ENCODE peak calls at places on chromosome 7, in four cellular contexts. B is SK-N-SH, P is HCT116, N is PC-3. K is an unnamed sample.

GRCh38 chr7:82051641-82052040 is 281.8 kb upstream of the HGF start:
- DNase-seq in B (peak), P (no peak), N (no peak), K (no peak)

GRCh38 chr7:30804078-30804661 is 33.0 kb downstream of the MINDY4 start:
- DNase-seq in B (no peak), P (no peak), N (peak), K (no peak)

GRCh38 chr7:22114440-22114981 is 168.8 kb upstream of the CDCA7L start:
- DNase-seq in B (no peak), N (no peak), P (no peak), K (no peak)

GRCh38 chr7:22563621-22564241 is 63.7 kb upstream of the STEAP1B start:
- DNase-seq in N (peak), P (no peak), B (no peak), K (no peak)

GRCh38 chr7:326845-327304 is 36.9 kb downstream of the FOXL3 start:
- DNase-seq in N (no peak), B (no peak), P (no peak), K (no peak)

GRCh38 chr7:100854146-100854895 is 1.8 kb downstream of the SLC12A9 start:
- DNase-seq in N (no peak), B (no peak), P (no peak), K (no peak)

GRCh38 chr7:127927339-127927679 is 103.9 kb downstream of the LRRC4 start:
- DNase-seq in B (no peak), P (no peak), N (no peak), K (no peak)

GRCh38 chr7:14507617-14508016 is 394.9 kb downstream of the DGKB start:
- DNase-seq in B (no peak), N (peak), P (no peak), K (no peak)

GRCh38 chr7:143318661-143319060 is 2.8 kb downstream of the CLCN1 start:
- DNase-seq in N (no peak), P (no peak), B (no peak), K (no peak)

GRCh38 chr7:4791738-4792536 is 16.5 kb downstream of the AP5Z1 start:
- DNase-seq in P (peak), N (no peak), B (peak), K (peak)

GRCh38 chr7:70380315-70381027 is 751.5 kb upstream of the GALNT17 start:
- DNase-seq in N (no peak), P (no peak), B (peak), K (no peak)

GRCh38 chr7:92135100-92135429 is 788 bp upstream of the CYP51A1 start:
- DNase-seq in B (peak), N (peak), P (no peak), K (peak)

GRCh38 chr7:143257501-143257900 is 5.7 kb upstream of the GSTK1 start:
- DNase-seq in B (no peak), P (no peak), N (peak), K (no peak)

GRCh38 chr7:124032369-124033092 is at the start of gene TMEM229A:
- DNase-seq in N (peak), B (peak), P (no peak), K (no peak)

GRCh38 chr7:54252256-54253035 is 289.7 kb upstream of the VSTM2A start:
- DNase-seq in N (peak), B (no peak), P (no peak), K (no peak)

GRCh38 chr7:82865856-82866255 is 296.8 kb downstream of the PCLO start:
- DNase-seq in N (no peak), B (no peak), P (no peak), K (no peak)

GRCh38 chr7:8146156-8146555 is 115.8 kb downstream of the ICA1 start:
- DNase-seq in P (no peak), B (no peak), N (no peak), K (no peak)

GRCh38 chr7:141737118-141737835 is 881 bp upstream of the SSBP1 start:
- DNase-seq in B (peak), N (peak), P (no peak), K (peak)

DNA sequence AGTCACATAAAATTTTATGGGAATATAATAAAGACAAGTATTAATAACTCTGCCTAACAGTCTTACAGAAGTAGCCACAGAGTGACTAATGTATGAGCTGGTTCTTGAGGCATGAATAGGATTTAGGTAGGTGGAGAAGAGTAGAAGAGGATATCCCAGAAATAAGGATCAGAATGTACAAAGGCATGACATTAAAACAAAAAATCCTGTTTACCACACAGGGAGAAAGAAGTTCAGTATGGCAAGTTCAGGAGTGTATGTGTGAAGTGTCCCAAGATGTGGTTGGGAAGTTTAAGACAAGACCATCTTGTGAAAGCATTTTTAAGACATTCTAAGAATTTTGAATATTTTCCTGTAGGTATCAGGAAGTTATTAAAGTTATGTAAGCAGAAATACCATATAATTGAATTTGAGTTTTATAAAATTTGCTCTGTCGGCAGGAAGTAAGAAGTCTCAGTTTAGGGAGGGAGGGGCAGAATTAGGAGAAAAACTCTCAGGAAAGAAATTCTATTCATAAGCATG is 64.7 kb upstream of the CAV2 start:
- DNase-seq in B (no peak), N (peak), P (peak), K (no peak)
- H2AFZ ChIP-seq in B (no peak), N (no peak), P (no peak), K (no peak)

GRCh38 chr7:95246935-95247370 is 77.4 kb downstream of the PON1 start:
- DNase-seq in B (peak), P (peak), N (peak), K (peak)
- H3K9ac ChIP-seq in B (no peak), P (no peak), N (no peak), K (no peak)

GRCh38 chr7:132318338-132319318 is 257.6 kb downstream of the PLXNA4 start:
- DNase-seq in B (peak), P (peak), N (peak), K (peak)
- H2AFZ ChIP-seq in B (no peak), P (no peak), N (peak), K (no peak)

GRCh38 chr7:80856769-80857168 is 62.1 kb downstream of the SEMA3C start:
- DNase-seq in N (no peak), P (no peak), B (no peak), K (no peak)

GRCh38 chr7:80859272-80859970 is 59.4 kb downstream of the SEMA3C start:
- DNase-seq in P (no peak), N (no peak), B (no peak), K (no peak)

GRCh38 chr7:80858141-80858903 is 60.5 kb downstream of the SEMA3C start:
- DNase-seq in N (peak), B (no peak), P (no peak), K (no peak)
- H3K9ac ChIP-seq in N (no peak), B (no peak), P (no peak), K (no peak)

GRCh38 chr7:112383671-112384417 is 66.4 kb upstream of the IFRD1 start:
- DNase-seq in N (peak), B (no peak), P (no peak), K (peak)
- H2AFZ ChIP-seq in N (peak), B (no peak), P (peak), K (no peak)

GRCh38 chr7:151249732-151250072 is 1.2 kb upstream of the SMARCD3 start:
- DNase-seq in P (peak), B (peak), N (no peak), K (no peak)
- H3K9ac ChIP-seq in P (peak), B (no peak), N (no peak), K (no peak)